ENCODE peak calls at places on chromosomes 11 and 22, in four cellular contexts. One of them, this sample, is unnamed.

GRCh38 chr11:5690216-5690615 is 626 bp downstream of the TRIM22 start:
- DNase-seq in AG10803: peak; percentile 62
- DNase-seq in AG04449: no peak
- DNase-seq in PC-3: no peak
- DNase-seq in this sample: no peak

GRCh38 chr22:35900483-35901168 is 128.0 kb downstream of the RBFOX2 start:
- DNase-seq in AG10803: peak; percentile 55
- DNase-seq in PC-3: peak; percentile 43
- DNase-seq in AG04449: no peak
- DNase-seq in this sample: no peak

GRCh38 chr11:125957623-125958330 is 11.9 kb downstream of the VSIG10L2 start:
- DNase-seq in AG04449: no peak
- DNase-seq in AG10803: no peak
- DNase-seq in PC-3: no peak
- DNase-seq in this sample: no peak

GRCh38 chr11:116650052-116650451 is 122.7 kb downstream of the BUD13 start:
- DNase-seq in AG04449: no peak
- DNase-seq in PC-3: no peak
- DNase-seq in AG10803: no peak
- DNase-seq in this sample: no peak

GRCh38 chr11:89405629-89406028 is 85.5 kb downstream of the NOX4 start:
- DNase-seq in AG10803: peak; percentile 23
- DNase-seq in PC-3: peak; percentile 47
- DNase-seq in AG04449: no peak
- DNase-seq in this sample: no peak

GRCh38 chr11:78168539-78169477 is 19.6 kb downstream of the KCTD21 start:
- DNase-seq in AG10803: peak; percentile 91
- DNase-seq in PC-3: no peak
- DNase-seq in AG04449: peak; percentile 89
- DNase-seq in this sample: peak; percentile 83

GRCh38 chr11:126772267-126772666 is 228.3 kb downstream of the KIRREL3 start:
- DNase-seq in PC-3: no peak
- DNase-seq in AG04449: no peak
- DNase-seq in AG10803: no peak
- DNase-seq in this sample: no peak

GRCh38 chr11:130802567-130802966 is 113.7 kb downstream of the SNX19 start:
- DNase-seq in AG10803: no peak
- DNase-seq in PC-3: no peak
- DNase-seq in AG04449: no peak
- DNase-seq in this sample: no peak

GRCh38 chr11:70669281-70669680 is 271.0 kb downstream of the CTTN start:
- DNase-seq in AG04449: no peak
- DNase-seq in PC-3: no peak
- DNase-seq in AG10803: no peak
- DNase-seq in this sample: no peak

GRCh38 chr11:118277312-118277711 is 13.2 kb upstream of the MPZL2 start:
- DNase-seq in AG04449: no peak
- DNase-seq in PC-3: peak; percentile 93
- DNase-seq in AG10803: peak; percentile 4
- DNase-seq in this sample: no peak

GRCh38 chr11:1608363-1608762 is at the start of gene KRTAP5-3:
- DNase-seq in AG04449: no peak
- DNase-seq in AG10803: no peak
- DNase-seq in PC-3: no peak
- DNase-seq in this sample: no peak

GRCh38 chr11:121961228-121961860 is 154.7 kb downstream of the BLID start:
- DNase-seq in AG04449: no peak
- DNase-seq in AG10803: peak; percentile 51
- DNase-seq in PC-3: no peak
- DNase-seq in this sample: no peak

GRCh38 chr11:35529971-35530495 is 4.6 kb upstream of the PAMR1 start:
- DNase-seq in AG04449: peak; percentile 87
- DNase-seq in AG10803: peak; percentile 99
- DNase-seq in PC-3: peak; percentile 91
- DNase-seq in this sample: peak; percentile 70

GRCh38 chr11:70628881-70629844 is 230.8 kb downstream of the CTTN start:
- DNase-seq in AG10803: no peak
- DNase-seq in AG04449: no peak
- DNase-seq in PC-3: no peak
- DNase-seq in this sample: no peak

GRCh38 chr11:118644496-118644895 is 35.0 kb downstream of the TREH start:
- DNase-seq in AG10803: no peak
- DNase-seq in PC-3: no peak
- DNase-seq in AG04449: no peak
- DNase-seq in this sample: no peak

GRCh38 chr11:40292636-40293585 is 1166.5 kb downstream of the LRRC4C start:
- DNase-seq in AG04449: no peak
- DNase-seq in AG10803: no peak
- DNase-seq in PC-3: no peak
- DNase-seq in this sample: no peak

GRCh38 chr11:74397531-74398243 is 546 bp downstream of the PGM2L1 start:
- DNase-seq in PC-3: peak; percentile 77
- DNase-seq in AG10803: no peak
- DNase-seq in AG04449: no peak
- DNase-seq in this sample: no peak

GRCh38 chr11:119691020-119691666 is 37.9 kb downstream of the NECTIN1 start:
- DNase-seq in PC-3: no peak
- DNase-seq in AG04449: no peak
- DNase-seq in AG10803: no peak
- DNase-seq in this sample: no peak

GRCh38 chr11:81494431-81494830 is 1239.2 kb downstream of the FAM181B start:
- DNase-seq in PC-3: no peak
- DNase-seq in AG10803: no peak
- DNase-seq in AG04449: no peak
- DNase-seq in this sample: no peak

GRCh38 chr11:1852885-1853284 is at the start of gene LSP1:
- DNase-seq in PC-3: no peak
- DNase-seq in AG04449: no peak
- DNase-seq in AG10803: no peak
- DNase-seq in this sample: no peak

GRCh38 chr11:117833401-117833891 is 8.9 kb upstream of the FXYD2 start:
- DNase-seq in AG10803: no peak
- DNase-seq in AG04449: no peak
- DNase-seq in PC-3: no peak
- DNase-seq in this sample: no peak

GRCh38 chr11:57316017-57316416 is 8.7 kb downstream of the TNKS1BP1 start:
- DNase-seq in AG10803: no peak
- DNase-seq in PC-3: no peak
- DNase-seq in AG04449: no peak
- DNase-seq in this sample: no peak

GRCh38 chr11:2428322-2428795 is 16.0 kb downstream of the TRPM5 start:
- DNase-seq in AG10803: peak; percentile 25
- DNase-seq in PC-3: peak; percentile 67
- DNase-seq in AG04449: no peak
- DNase-seq in this sample: no peak

GRCh38 chr22:31046591-31047226 is 34.4 kb upstream of the SMTN start:
- DNase-seq in AG04449: no peak
- DNase-seq in PC-3: no peak
- DNase-seq in AG10803: no peak
- DNase-seq in this sample: no peak

GRCh38 chr11:65522640-65523322 is 2.1 kb upstream of the SCYL1 start:
- DNase-seq in PC-3: no peak
- DNase-seq in AG10803: no peak
- DNase-seq in AG04449: no peak
- DNase-seq in this sample: no peak

GRCh38 chr11:117122546-117122945 is 21.5 kb upstream of the PAFAH1B2 start:
- DNase-seq in AG10803: no peak
- DNase-seq in AG04449: no peak
- DNase-seq in PC-3: no peak
- DNase-seq in this sample: no peak

GRCh38 chr22:20510811-20511577 is 3.6 kb downstream of the MED15 start:
- DNase-seq in AG04449: no peak
- DNase-seq in AG10803: no peak
- DNase-seq in PC-3: no peak
- DNase-seq in this sample: no peak

GRCh38 chr11:8674859-8675258 is 7.6 kb downstream of the TRIM66 start:
- DNase-seq in AG04449: no peak
- DNase-seq in PC-3: no peak
- DNase-seq in AG10803: no peak
- DNase-seq in this sample: no peak

GRCh38 chr11:21144556-21144955 is 475.2 kb downstream of the NELL1 start:
- DNase-seq in PC-3: no peak
- DNase-seq in AG10803: no peak
- DNase-seq in AG04449: no peak
- DNase-seq in this sample: no peak

GRCh38 chr22:27982106-27982505 is 63.0 kb upstream of the PITPNB start:
- DNase-seq in AG10803: no peak
- DNase-seq in PC-3: no peak
- DNase-seq in AG04449: no peak
- DNase-seq in this sample: no peak

GRCh38 chr22:31284756-31285155 is 7.5 kb downstream of the PIK3IP1 start:
- DNase-seq in AG10803: no peak
- DNase-seq in PC-3: no peak
- DNase-seq in AG04449: no peak
- DNase-seq in this sample: no peak

GRCh38 chr22:17162731-17163130 is 3.7 kb upstream of the HDHD5 start:
- DNase-seq in AG04449: no peak
- DNase-seq in AG10803: no peak
- DNase-seq in PC-3: no peak
- DNase-seq in this sample: no peak

GRCh38 chr11:14308114-14308896 is 50.7 kb downstream of the RRAS2 start:
- DNase-seq in PC-3: peak; percentile 62
- DNase-seq in AG10803: peak; percentile 51
- DNase-seq in AG04449: no peak
- DNase-seq in this sample: peak; percentile 38

GRCh38 chr11:44780940-44781631 is 54.3 kb downstream of the TSPAN18 start:
- DNase-seq in PC-3: no peak
- DNase-seq in AG10803: no peak
- DNase-seq in AG04449: no peak
- DNase-seq in this sample: no peak

DNA sequence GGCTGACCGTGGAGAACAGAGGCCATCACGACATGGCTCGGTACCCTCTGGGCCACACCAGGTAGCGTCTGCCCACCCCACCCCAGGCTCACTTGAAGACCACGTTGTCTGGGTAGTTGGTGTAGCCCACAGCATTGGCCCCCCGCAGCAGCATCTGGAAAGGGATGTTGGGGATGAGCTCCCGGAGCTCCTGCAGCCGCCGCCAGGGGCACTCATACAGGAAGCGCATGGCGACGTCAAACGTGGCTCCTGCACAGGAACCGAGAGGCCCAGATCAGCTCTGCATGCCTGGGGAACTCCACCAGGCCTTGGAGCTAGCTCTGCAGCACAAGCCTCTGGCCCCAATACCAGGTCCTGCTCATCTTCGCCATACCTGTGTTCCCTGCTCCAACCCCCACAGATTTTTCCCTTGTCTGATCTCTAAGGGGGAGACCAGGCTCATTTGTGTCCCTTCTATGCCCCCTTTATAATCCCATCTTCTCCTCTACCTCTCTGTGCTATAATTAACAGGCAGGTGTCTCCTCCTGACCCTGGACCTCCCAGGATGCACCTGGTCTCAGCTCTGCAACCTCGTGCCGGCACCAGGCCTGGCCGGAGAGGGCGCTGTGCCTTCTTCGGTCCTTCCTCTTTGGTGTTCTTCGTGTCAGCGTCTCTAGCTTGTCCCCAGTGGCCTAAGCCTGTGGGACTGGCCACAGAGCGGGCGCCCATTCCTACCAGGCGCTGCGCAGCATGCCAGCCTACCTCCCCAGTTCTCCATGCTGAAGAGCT is 5.0 kb upstream of the LRFN4 start:
- DNase-seq in AG10803: no peak
- DNase-seq in PC-3: no peak
- DNase-seq in AG04449: no peak
- DNase-seq in this sample: no peak
- TF ChIP-seq CTCF in AG10803: no peak
- TF ChIP-seq CTCF in PC-3: peak; percentile 44
- TF ChIP-seq CTCF in AG04449: peak; percentile 37
- TF ChIP-seq CTCF in this sample: peak; percentile 12

DNA sequence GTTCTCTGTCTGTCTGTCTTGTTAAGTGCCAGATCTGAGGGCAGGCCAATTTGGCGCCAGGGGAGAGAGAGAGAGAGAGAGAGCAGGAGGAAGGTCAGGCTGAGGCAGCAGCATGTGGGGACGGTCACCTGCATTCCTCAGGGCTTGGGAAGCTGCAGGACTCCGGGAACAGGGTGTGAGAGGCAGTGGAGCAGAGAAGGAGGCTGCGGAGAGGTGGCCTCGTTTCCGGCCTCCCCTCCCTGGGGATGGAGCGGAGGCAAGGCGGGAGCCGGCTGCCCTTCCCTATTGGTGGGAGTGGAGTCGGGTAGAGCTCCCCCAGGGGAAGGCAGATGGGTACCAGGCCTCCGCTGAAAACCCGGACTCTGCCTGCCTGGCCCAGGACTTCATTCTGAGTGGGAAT is 9.7 kb downstream of the CLMP start:
- DNase-seq in AG04449: no peak
- DNase-seq in PC-3: no peak
- DNase-seq in AG10803: no peak
- DNase-seq in this sample: no peak
- H3K4me3 ChIP-seq in AG04449: no peak overlapping the region
- H3K4me3 ChIP-seq in PC-3: no peak overlapping the region
- H3K4me3 ChIP-seq in AG10803: no peak overlapping the region
- H3K4me3 ChIP-seq in this sample: no peak overlapping the region

GRCh38 chr11:63405114-63405513 is 35.5 kb downstream of the SLC22A9 start:
- DNase-seq in AG10803: no peak
- DNase-seq in PC-3: no peak
- DNase-seq in AG04449: no peak
- DNase-seq in this sample: no peak
- TF ChIP-seq CTCF in AG10803: no peak
- TF ChIP-seq CTCF in PC-3: no peak
- TF ChIP-seq CTCF in AG04449: no peak
- TF ChIP-seq CTCF in this sample: no peak

GRCh38 chr11:124892750-124893454 is 4.8 kb downstream of the ROBO4 start:
- DNase-seq in AG04449: no peak
- DNase-seq in PC-3: no peak
- DNase-seq in AG10803: no peak
- DNase-seq in this sample: no peak

GRCh38 chr11:124893781-124894401 is 3.8 kb downstream of the ROBO4 start:
- DNase-seq in AG04449: no peak
- DNase-seq in AG10803: no peak
- DNase-seq in PC-3: no peak
- DNase-seq in this sample: no peak

GRCh38 chr11:124895471-124895971 is 2.1 kb downstream of the ROBO4 start:
- DNase-seq in AG10803: no peak
- DNase-seq in PC-3: no peak
- DNase-seq in AG04449: no peak
- DNase-seq in this sample: no peak

GRCh38 chr11:124896071-124896750 is 1.5 kb downstream of the ROBO4 start:
- DNase-seq in PC-3: peak; percentile 59
- DNase-seq in AG10803: no peak
- DNase-seq in AG04449: no peak
- DNase-seq in this sample: no peak

GRCh38 chr11:124894606-124895430 is 2.8 kb downstream of the ROBO4 start:
- DNase-seq in AG10803: no peak
- DNase-seq in AG04449: no peak
- DNase-seq in PC-3: no peak
- DNase-seq in this sample: no peak
- H3K4me3 ChIP-seq in AG10803: no peak overlapping the region
- H3K4me3 ChIP-seq in AG04449: no peak overlapping the region
- H3K4me3 ChIP-seq in PC-3: no peak overlapping the region
- H3K4me3 ChIP-seq in this sample: no peak overlapping the region

GRCh38 chr11:12008790-12009616 is 577 bp upstream of the DKK3 start:
- DNase-seq in AG10803: peak; percentile 47
- DNase-seq in AG04449: no peak
- DNase-seq in PC-3: no peak
- DNase-seq in this sample: no peak
- TF ChIP-seq CTCF in AG10803: no peak
- TF ChIP-seq CTCF in AG04449: no peak
- TF ChIP-seq CTCF in PC-3: no peak
- TF ChIP-seq CTCF in this sample: no peak

This sample was measured in retinal pigment epithelial cell.